ENCODE peak calls at places on chromosomes 12 and 14, in eight cellular contexts. One of them, this sample, is unnamed.

GRCh38 chr14:39581474-39581873 is 149.2 kb upstream of the FBXO33 start:
- DNase-seq in tibial nerve: no peak
- DNase-seq in uterus: no peak
- DNase-seq in GM12891: no peak
- DNase-seq in NB4: no peak
- DNase-seq in adrenal gland: no peak
- DNase-seq in upper lobe of left lung: no peak
- DNase-seq in lower leg skin: no peak
- DNase-seq in this sample: no peak

GRCh38 chr14:71395151-71395604 is 487.9 kb downstream of the PCNX1 start:
- DNase-seq in GM12891: no peak
- DNase-seq in adrenal gland: no peak
- DNase-seq in uterus: no peak
- DNase-seq in upper lobe of left lung: no peak
- DNase-seq in tibial nerve: no peak
- DNase-seq in NB4: no peak
- DNase-seq in lower leg skin: no peak
- DNase-seq in this sample: no peak

GRCh38 chr12:129911437-129912049 is 7.7 kb upstream of the TMEM132D start:
- DNase-seq in tibial nerve: no peak
- DNase-seq in uterus: no peak
- DNase-seq in lower leg skin: no peak
- DNase-seq in NB4: peak; percentile 73
- DNase-seq in upper lobe of left lung: peak; percentile 38
- DNase-seq in GM12891: peak; percentile 58
- DNase-seq in adrenal gland: peak; percentile 55
- DNase-seq in this sample: peak; percentile 59

GRCh38 chr14:90373887-90374286 is 22.9 kb upstream of the CALM1 start:
- DNase-seq in lower leg skin: no peak
- DNase-seq in uterus: no peak
- DNase-seq in tibial nerve: no peak
- DNase-seq in adrenal gland: no peak
- DNase-seq in GM12891: no peak
- DNase-seq in upper lobe of left lung: no peak
- DNase-seq in NB4: no peak
- DNase-seq in this sample: no peak

GRCh38 chr12:127785535-127785934 is 481.4 kb upstream of the TMEM132C start:
- DNase-seq in NB4: no peak
- DNase-seq in upper lobe of left lung: no peak
- DNase-seq in GM12891: no peak
- DNase-seq in lower leg skin: no peak
- DNase-seq in tibial nerve: no peak
- DNase-seq in adrenal gland: no peak
- DNase-seq in uterus: peak; percentile 23
- DNase-seq in this sample: peak; percentile 15

GRCh38 chr12:96743606-96744005 is 163.5 kb upstream of the NEDD1 start:
- DNase-seq in adrenal gland: no peak
- DNase-seq in lower leg skin: no peak
- DNase-seq in NB4: no peak
- DNase-seq in uterus: no peak
- DNase-seq in upper lobe of left lung: no peak
- DNase-seq in tibial nerve: no peak
- DNase-seq in GM12891: no peak
- DNase-seq in this sample: no peak

GRCh38 chr14:96747608-96748007 is 49.6 kb upstream of the VRK1 start:
- DNase-seq in upper lobe of left lung: no peak
- DNase-seq in tibial nerve: no peak
- DNase-seq in lower leg skin: peak; percentile 80
- DNase-seq in adrenal gland: no peak
- DNase-seq in GM12891: no peak
- DNase-seq in uterus: no peak
- DNase-seq in NB4: no peak
- DNase-seq in this sample: no peak

GRCh38 chr12:73598626-73599025 is 939.0 kb upstream of the ATXN7L3B start:
- DNase-seq in adrenal gland: no peak
- DNase-seq in GM12891: no peak
- DNase-seq in lower leg skin: no peak
- DNase-seq in uterus: no peak
- DNase-seq in upper lobe of left lung: no peak
- DNase-seq in tibial nerve: no peak
- DNase-seq in NB4: no peak
- DNase-seq in this sample: no peak

GRCh38 chr12:79935624-79936040 is 735 bp upstream of the PPP1R12A start:
- DNase-seq in NB4: no peak
- DNase-seq in tibial nerve: peak; percentile 37
- DNase-seq in lower leg skin: no peak
- DNase-seq in adrenal gland: no peak
- DNase-seq in GM12891: no peak
- DNase-seq in upper lobe of left lung: no peak
- DNase-seq in uterus: no peak
- DNase-seq in this sample: no peak

GRCh38 chr14:22098435-22098834 is 424.8 kb upstream of the OR4E1 start:
- DNase-seq in lower leg skin: no peak
- DNase-seq in uterus: no peak
- DNase-seq in GM12891: no peak
- DNase-seq in tibial nerve: no peak
- DNase-seq in upper lobe of left lung: no peak
- DNase-seq in NB4: no peak
- DNase-seq in adrenal gland: no peak
- DNase-seq in this sample: no peak

GRCh38 chr12:22409071-22409951 is 74.8 kb upstream of the ST8SIA1 start:
- DNase-seq in uterus: no peak
- DNase-seq in NB4: no peak
- DNase-seq in upper lobe of left lung: no peak
- DNase-seq in adrenal gland: no peak
- DNase-seq in GM12891: no peak
- DNase-seq in lower leg skin: no peak
- DNase-seq in tibial nerve: no peak
- DNase-seq in this sample: no peak
- TF ChIP-seq POLR2A in uterus: no peak
- TF ChIP-seq POLR2A in NB4: no peak
- TF ChIP-seq POLR2A in upper lobe of left lung: no peak
- TF ChIP-seq POLR2A in adrenal gland: no peak
- TF ChIP-seq POLR2A in GM12891: no peak
- TF ChIP-seq POLR2A in lower leg skin: no peak
- TF ChIP-seq POLR2A in tibial nerve: no peak
- TF ChIP-seq POLR2A in this sample: no peak

GRCh38 chr12:57089259-57090245 is 638 bp downstream of the NAB2 start:
- DNase-seq in adrenal gland: peak; percentile 82
- DNase-seq in lower leg skin: peak; percentile 96
- DNase-seq in tibial nerve: peak; percentile 71
- DNase-seq in NB4: peak; percentile 93
- DNase-seq in GM12891: no peak
- DNase-seq in uterus: peak; percentile 82
- DNase-seq in upper lobe of left lung: peak; percentile 87
- DNase-seq in this sample: no peak

GRCh38 chr12:57088442-57089258 is at the start of gene NAB2:
- DNase-seq in adrenal gland: peak; percentile 98
- DNase-seq in tibial nerve: peak; percentile 95
- DNase-seq in uterus: peak; percentile 95
- DNase-seq in GM12891: peak; percentile 91
- DNase-seq in NB4: peak; percentile 99
- DNase-seq in lower leg skin: peak; percentile 99
- DNase-seq in upper lobe of left lung: peak; percentile 99
- DNase-seq in this sample: peak; percentile 86

GRCh38 chr12:57087689-57088441 is 1.0 kb upstream of the NAB2 start:
- DNase-seq in NB4: peak; percentile 98
- DNase-seq in adrenal gland: peak; percentile 86
- DNase-seq in lower leg skin: peak; percentile 97
- DNase-seq in GM12891: peak; percentile 74
- DNase-seq in upper lobe of left lung: peak; percentile 93
- DNase-seq in uterus: peak; percentile 95
- DNase-seq in tibial nerve: peak; percentile 86
- DNase-seq in this sample: peak; percentile 62

GRCh38 chr12:57086951-57087688 is 1.8 kb upstream of the NAB2 start:
- DNase-seq in adrenal gland: peak; percentile 90
- DNase-seq in tibial nerve: peak; percentile 88
- DNase-seq in uterus: peak; percentile 96
- DNase-seq in lower leg skin: peak; percentile 99
- DNase-seq in upper lobe of left lung: peak; percentile 94
- DNase-seq in GM12891: no peak
- DNase-seq in NB4: peak; percentile 92
- DNase-seq in this sample: peak; percentile 60

GRCh38 chr12:57085999-57086950 is 2.6 kb upstream of the NAB2 start:
- DNase-seq in tibial nerve: peak; percentile 63
- DNase-seq in lower leg skin: peak; percentile 94
- DNase-seq in upper lobe of left lung: peak; percentile 69
- DNase-seq in adrenal gland: peak; percentile 60
- DNase-seq in uterus: peak; percentile 88
- DNase-seq in NB4: peak; percentile 84
- DNase-seq in GM12891: no peak
- DNase-seq in this sample: no peak
- TF ChIP-seq POLR2A in tibial nerve: no peak
- TF ChIP-seq POLR2A in lower leg skin: no peak
- TF ChIP-seq POLR2A in upper lobe of left lung: no peak
- TF ChIP-seq POLR2A in adrenal gland: no peak
- TF ChIP-seq POLR2A in uterus: peak; percentile 39
- TF ChIP-seq POLR2A in NB4: no peak
- TF ChIP-seq POLR2A in GM12891: peak; percentile 21
- TF ChIP-seq POLR2A in this sample: no peak

GRCh38 chr12:49824886-49825285 is 3.3 kb downstream of the NCKAP5L start:
- DNase-seq in GM12891: no peak
- DNase-seq in lower leg skin: peak; percentile 82
- DNase-seq in adrenal gland: no peak
- DNase-seq in uterus: no peak
- DNase-seq in tibial nerve: no peak
- DNase-seq in upper lobe of left lung: peak; percentile 64
- DNase-seq in NB4: peak; percentile 89
- DNase-seq in this sample: no peak

GRCh38 chr12:49825971-49826421 is 2.2 kb downstream of the NCKAP5L start:
- DNase-seq in tibial nerve: no peak
- DNase-seq in uterus: no peak
- DNase-seq in NB4: no peak
- DNase-seq in adrenal gland: no peak
- DNase-seq in lower leg skin: peak; percentile 83
- DNase-seq in GM12891: no peak
- DNase-seq in upper lobe of left lung: no peak
- DNase-seq in this sample: no peak

GRCh38 chr12:49825360-49825970 is 2.7 kb downstream of the NCKAP5L start:
- DNase-seq in upper lobe of left lung: peak; percentile 63
- DNase-seq in NB4: peak; percentile 72
- DNase-seq in GM12891: no peak
- DNase-seq in lower leg skin: peak; percentile 88
- DNase-seq in uterus: no peak
- DNase-seq in adrenal gland: peak; percentile 75
- DNase-seq in tibial nerve: no peak
- DNase-seq in this sample: no peak

GRCh38 chr12:49828143-49829091 is at the start of gene NCKAP5L:
- DNase-seq in lower leg skin: peak; percentile 99
- DNase-seq in upper lobe of left lung: peak; percentile 98
- DNase-seq in NB4: peak; percentile 100
- DNase-seq in tibial nerve: peak; percentile 95
- DNase-seq in uterus: peak; percentile 96
- DNase-seq in adrenal gland: peak; percentile 98
- DNase-seq in GM12891: peak; percentile 96
- DNase-seq in this sample: peak; percentile 89

DNA sequence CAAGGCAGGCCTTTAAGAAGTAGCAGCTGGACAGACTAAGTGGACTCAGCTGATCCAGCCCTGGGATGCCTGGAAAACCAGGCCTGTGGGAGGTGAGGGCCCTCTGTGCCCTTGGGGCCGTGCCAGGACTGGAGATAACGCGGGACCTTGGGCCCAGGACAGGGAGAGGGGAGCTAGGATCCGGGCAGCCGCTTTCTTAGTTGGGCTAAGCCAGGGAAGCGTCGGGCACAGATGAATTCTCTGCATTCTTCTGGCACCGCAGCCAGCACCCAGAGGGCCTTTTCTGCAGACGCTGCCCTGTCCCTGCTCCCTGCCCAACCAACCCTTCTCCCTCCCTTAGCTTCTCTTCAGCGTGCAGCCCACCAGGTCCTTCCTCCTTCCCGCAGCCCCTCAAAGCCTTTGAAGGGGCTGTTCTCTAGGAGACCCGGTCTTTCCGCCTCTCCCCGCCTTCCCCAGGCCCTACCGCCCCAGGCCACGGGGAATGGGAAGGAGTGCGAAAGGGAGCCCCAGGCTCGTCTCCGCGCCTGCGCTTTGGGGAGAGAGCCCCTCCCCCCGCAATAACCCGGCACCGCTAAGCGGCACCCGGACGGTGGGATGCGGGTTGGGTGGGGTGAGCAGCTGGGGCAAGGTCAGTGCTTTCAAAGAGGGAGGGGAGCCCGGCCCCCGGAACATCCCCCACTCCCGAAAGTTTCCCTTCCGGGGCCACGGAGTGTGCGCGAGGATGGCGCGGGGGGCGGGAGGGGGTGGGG is 688 bp downstream of the NCKAP5L start:
- DNase-seq in tibial nerve: no peak
- DNase-seq in GM12891: peak; percentile 59
- DNase-seq in lower leg skin: peak; percentile 91
- DNase-seq in uterus: peak; percentile 70
- DNase-seq in NB4: peak; percentile 82
- DNase-seq in upper lobe of left lung: peak; percentile 66
- DNase-seq in adrenal gland: peak; percentile 94
- DNase-seq in this sample: peak; percentile 81
- TF ChIP-seq POLR2A in tibial nerve: no peak
- TF ChIP-seq POLR2A in GM12891: no peak
- TF ChIP-seq POLR2A in lower leg skin: no peak
- TF ChIP-seq POLR2A in uterus: no peak
- TF ChIP-seq POLR2A in NB4: no peak
- TF ChIP-seq POLR2A in upper lobe of left lung: no peak
- TF ChIP-seq POLR2A in adrenal gland: peak; percentile 95
- TF ChIP-seq POLR2A in this sample: peak; percentile 30

DNA sequence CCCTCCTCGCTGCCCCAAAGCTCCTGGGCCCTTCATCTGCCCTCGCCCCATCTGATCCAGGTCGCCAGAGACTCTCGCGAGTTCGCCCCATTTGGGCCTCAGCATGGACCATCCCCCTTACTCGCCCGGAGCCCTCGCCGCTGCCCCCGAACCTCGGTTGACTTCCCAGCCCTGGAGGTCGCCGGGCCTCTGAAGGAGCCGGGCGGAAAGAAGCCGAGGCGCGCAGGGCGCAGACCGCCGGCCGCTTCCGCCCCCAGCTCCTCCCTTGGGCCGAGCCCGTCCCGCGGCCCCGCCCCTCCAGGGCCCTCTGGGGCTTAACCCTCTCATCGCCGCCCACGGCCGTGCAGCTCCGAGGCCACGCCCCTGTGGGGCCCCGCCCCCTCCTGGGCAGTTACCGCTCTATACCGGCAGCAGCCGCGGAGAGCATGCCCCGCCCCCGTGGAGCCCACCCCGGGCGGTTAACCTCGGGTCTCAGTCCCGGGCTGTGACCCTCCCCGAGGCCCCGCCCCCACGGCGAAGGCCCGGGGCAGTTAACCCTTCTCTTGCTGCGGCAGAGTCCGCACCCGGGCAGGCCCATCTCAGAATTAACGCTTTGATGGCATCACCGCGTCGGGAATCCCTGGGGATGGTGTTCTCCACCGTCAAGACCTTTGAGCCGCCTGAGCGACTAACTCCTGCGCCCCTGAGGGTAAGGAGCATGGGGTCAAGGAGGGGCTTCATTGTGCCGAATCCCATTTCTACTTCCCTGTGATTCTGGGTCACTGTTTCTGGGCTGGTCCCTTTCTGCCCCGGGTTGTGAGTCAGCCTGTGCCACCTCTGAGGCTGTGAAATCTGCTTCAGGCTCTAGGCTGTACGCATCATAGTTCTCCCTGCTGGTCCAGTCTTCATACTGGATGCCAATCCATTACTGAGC is at the start of gene SPSB2:
- DNase-seq in upper lobe of left lung: peak; percentile 100
- DNase-seq in GM12891: peak; percentile 96
- DNase-seq in tibial nerve: peak; percentile 91
- DNase-seq in lower leg skin: peak; percentile 99
- DNase-seq in adrenal gland: peak; percentile 99
- DNase-seq in uterus: peak; percentile 99
- DNase-seq in NB4: peak; percentile 97
- DNase-seq in this sample: peak; percentile 87
- TF ChIP-seq POLR2A in upper lobe of left lung: peak; percentile 85
- TF ChIP-seq POLR2A in GM12891: peak; percentile 17
- TF ChIP-seq POLR2A in tibial nerve: peak; percentile 53
- TF ChIP-seq POLR2A in lower leg skin: no peak
- TF ChIP-seq POLR2A in adrenal gland: peak; percentile 45
- TF ChIP-seq POLR2A in uterus: peak; percentile 76
- TF ChIP-seq POLR2A in NB4: peak; percentile 34
- TF ChIP-seq POLR2A in this sample: peak; percentile 60

This sample was measured in H54.